ENCODE peak calls at places on chromosome 6, in nine cellular contexts. F is epithelial cell of esophagus; W is germinal center; G is T-helper 1 cell; H is left cardiac atrium; U is LoVo; S is chondrocyte; C is T-helper 17 cell; M is stimulated activated CD8-positive, alpha-beta memory T cell treated with anti-CD3 and anti-CD28 coated beads, Interleukin-7, amount 100 ng/mL, for 48 hours. L is an unnamed sample.

GRCh38 chr6:135880066-135880972 is 28.8 kb downstream of the PDE7B start:
- DNase-seq in F (no peak), W (peak), G (peak), S (no peak), H (no peak), C (no peak), M (peak), U (no peak), L (peak)

GRCh38 chr6:11368760-11369159 is 136.3 kb upstream of the NEDD9 start:
- DNase-seq in F (peak), U (no peak), M (no peak), H (no peak), S (no peak), W (no peak), C (no peak), G (peak), L (no peak)

GRCh38 chr6:15508363-15509330 is 154.2 kb downstream of the DTNBP1 start:
- DNase-seq in G (no peak), H (no peak), U (no peak), C (no peak), F (no peak), S (no peak), M (no peak), W (no peak), L (no peak)

GRCh38 chr6:104953410-104953953 is 3.4 kb upstream of the LIN28B start:
- DNase-seq in S (no peak), M (no peak), G (no peak), W (no peak), F (no peak), C (no peak), H (no peak), U (no peak), L (no peak)

GRCh38 chr6:55960344-55960743 is 85.0 kb upstream of the BMP5 start:
- DNase-seq in C (no peak), W (no peak), F (no peak), H (no peak), M (no peak), G (no peak), S (no peak), U (no peak), L (no peak)

GRCh38 chr6:170175644-170176620 is 114.9 kb downstream of the DLL1 start:
- DNase-seq in M (no peak), F (no peak), H (no peak), S (no peak), W (no peak), G (no peak), C (no peak), U (no peak), L (no peak)

GRCh38 chr6:137705166-137706064 is 161.6 kb upstream of the TNFAIP3 start:
- DNase-seq in F (peak), H (peak), C (peak), U (no peak), S (no peak), G (peak), W (peak), M (peak), L (peak)

GRCh38 chr6:166907373-166907841 is 48.9 kb downstream of the RNASET2 start:
- DNase-seq in M (no peak), W (no peak), U (no peak), C (no peak), S (no peak), G (peak), F (no peak), H (no peak), L (no peak)

GRCh38 chr6:40719671-40720374 is 132.7 kb upstream of the LRFN2 start:
- DNase-seq in M (no peak), U (no peak), F (no peak), C (no peak), G (no peak), S (no peak), W (peak), H (no peak), L (peak)

GRCh38 chr6:160254467-160255312 is 3.9 kb downstream of the SLC22A2 start:
- DNase-seq in F (peak), M (no peak), S (no peak), G (no peak), H (no peak), U (peak), W (no peak), C (no peak), L (no peak)

L was measured in astrocyte of the hippocampus.